ENCODE peak calls at places on chromosomes 13 and 19, in ten cellular contexts. One of them, this sample, is unnamed.

GRCh38 chr19:48873476-48874308 is 1.5 kb downstream of the PPP1R15A start:
- DNase-seq in DND-41: no peak
- DNase-seq in ELF-1: no peak
- DNase-seq in fibroblast of pulmonary artery: peak
- DNase-seq in M059J: no peak
- DNase-seq in progenitor cell of endocrine pancreas: no peak
- DNase-seq in stimulated activated CD8-positive, alpha-beta memory T cell treated with anti-CD3 and anti-CD28 coated beads, Interleukin-15, amount 100 ng/mL, for 1 hour: no peak
- DNase-seq in stimulated activated CD4-positive, alpha-beta T cell treated with anti-CD3 and anti-CD28 coated beads, Interleukin-2, amount 100 ng/mL, for 48 hours: no peak
- DNase-seq in HEK293T: no peak
- DNase-seq in COR-L47: no peak
- DNase-seq in this sample: no peak

GRCh38 chr19:14425696-14426138 is 6.6 kb upstream of the DDX39A start:
- DNase-seq in DND-41: no peak
- DNase-seq in ELF-1: no peak
- DNase-seq in fibroblast of pulmonary artery: peak
- DNase-seq in HEK293T: no peak
- DNase-seq in stimulated activated CD8-positive, alpha-beta memory T cell treated with anti-CD3 and anti-CD28 coated beads, Interleukin-15, amount 100 ng/mL, for 1 hour: no peak
- DNase-seq in progenitor cell of endocrine pancreas: no peak
- DNase-seq in COR-L47: no peak
- DNase-seq in M059J: no peak
- DNase-seq in stimulated activated CD4-positive, alpha-beta T cell treated with anti-CD3 and anti-CD28 coated beads, Interleukin-2, amount 100 ng/mL, for 48 hours: no peak
- DNase-seq in this sample: no peak

GRCh38 chr19:3625996-3626472 is 556 bp downstream of the CACTIN start:
- DNase-seq in DND-41: no peak
- DNase-seq in fibroblast of pulmonary artery: no peak
- DNase-seq in HEK293T: no peak
- DNase-seq in ELF-1: no peak
- DNase-seq in progenitor cell of endocrine pancreas: no peak
- DNase-seq in stimulated activated CD4-positive, alpha-beta T cell treated with anti-CD3 and anti-CD28 coated beads, Interleukin-2, amount 100 ng/mL, for 48 hours: peak
- DNase-seq in COR-L47: no peak
- DNase-seq in stimulated activated CD8-positive, alpha-beta memory T cell treated with anti-CD3 and anti-CD28 coated beads, Interleukin-15, amount 100 ng/mL, for 1 hour: no peak
- DNase-seq in M059J: peak
- DNase-seq in this sample: no peak

GRCh38 chr13:94550030-94550738 is 45.8 kb downstream of the TGDS start:
- DNase-seq in COR-L47: no peak
- DNase-seq in progenitor cell of endocrine pancreas: no peak
- DNase-seq in stimulated activated CD8-positive, alpha-beta memory T cell treated with anti-CD3 and anti-CD28 coated beads, Interleukin-15, amount 100 ng/mL, for 1 hour: no peak
- DNase-seq in fibroblast of pulmonary artery: peak
- DNase-seq in HEK293T: no peak
- DNase-seq in ELF-1: no peak
- DNase-seq in DND-41: no peak
- DNase-seq in M059J: peak
- DNase-seq in stimulated activated CD4-positive, alpha-beta T cell treated with anti-CD3 and anti-CD28 coated beads, Interleukin-2, amount 100 ng/mL, for 48 hours: no peak
- DNase-seq in this sample: no peak

GRCh38 chr13:25490236-25490635 is 118.5 kb downstream of the ATP8A2 start:
- DNase-seq in stimulated activated CD4-positive, alpha-beta T cell treated with anti-CD3 and anti-CD28 coated beads, Interleukin-2, amount 100 ng/mL, for 48 hours: no peak
- DNase-seq in stimulated activated CD8-positive, alpha-beta memory T cell treated with anti-CD3 and anti-CD28 coated beads, Interleukin-15, amount 100 ng/mL, for 1 hour: no peak
- DNase-seq in M059J: no peak
- DNase-seq in DND-41: no peak
- DNase-seq in ELF-1: no peak
- DNase-seq in COR-L47: no peak
- DNase-seq in HEK293T: no peak
- DNase-seq in fibroblast of pulmonary artery: no peak
- DNase-seq in progenitor cell of endocrine pancreas: no peak
- DNase-seq in this sample: no peak

GRCh38 chr19:44757057-44757734 is 8.7 kb downstream of the BCL3 start:
- DNase-seq in M059J: no peak
- DNase-seq in COR-L47: no peak
- DNase-seq in ELF-1: peak
- DNase-seq in stimulated activated CD4-positive, alpha-beta T cell treated with anti-CD3 and anti-CD28 coated beads, Interleukin-2, amount 100 ng/mL, for 48 hours: no peak
- DNase-seq in HEK293T: no peak
- DNase-seq in DND-41: no peak
- DNase-seq in fibroblast of pulmonary artery: peak
- DNase-seq in stimulated activated CD8-positive, alpha-beta memory T cell treated with anti-CD3 and anti-CD28 coated beads, Interleukin-15, amount 100 ng/mL, for 1 hour: no peak
- DNase-seq in progenitor cell of endocrine pancreas: peak
- DNase-seq in this sample: no peak

GRCh38 chr13:112825875-112826274 is 136.0 kb downstream of the ATP11A start:
- DNase-seq in stimulated activated CD8-positive, alpha-beta memory T cell treated with anti-CD3 and anti-CD28 coated beads, Interleukin-15, amount 100 ng/mL, for 1 hour: no peak
- DNase-seq in stimulated activated CD4-positive, alpha-beta T cell treated with anti-CD3 and anti-CD28 coated beads, Interleukin-2, amount 100 ng/mL, for 48 hours: no peak
- DNase-seq in DND-41: no peak
- DNase-seq in progenitor cell of endocrine pancreas: no peak
- DNase-seq in HEK293T: no peak
- DNase-seq in fibroblast of pulmonary artery: no peak
- DNase-seq in M059J: no peak
- DNase-seq in ELF-1: no peak
- DNase-seq in COR-L47: no peak
- DNase-seq in this sample: no peak

GRCh38 chr13:112983428-112984196 is 14.6 kb downstream of the MCF2L start:
- DNase-seq in stimulated activated CD8-positive, alpha-beta memory T cell treated with anti-CD3 and anti-CD28 coated beads, Interleukin-15, amount 100 ng/mL, for 1 hour: no peak
- DNase-seq in M059J: peak
- DNase-seq in HEK293T: no peak
- DNase-seq in DND-41: no peak
- DNase-seq in progenitor cell of endocrine pancreas: no peak
- DNase-seq in ELF-1: peak
- DNase-seq in fibroblast of pulmonary artery: no peak
- DNase-seq in COR-L47: no peak
- DNase-seq in stimulated activated CD4-positive, alpha-beta T cell treated with anti-CD3 and anti-CD28 coated beads, Interleukin-2, amount 100 ng/mL, for 48 hours: no peak
- DNase-seq in this sample: no peak

GRCh38 chr13:97220151-97220900 is 1.8 kb upstream of the MBNL2 start:
- DNase-seq in ELF-1: no peak
- DNase-seq in DND-41: no peak
- DNase-seq in M059J: no peak
- DNase-seq in stimulated activated CD8-positive, alpha-beta memory T cell treated with anti-CD3 and anti-CD28 coated beads, Interleukin-15, amount 100 ng/mL, for 1 hour: no peak
- DNase-seq in progenitor cell of endocrine pancreas: no peak
- DNase-seq in HEK293T: no peak
- DNase-seq in stimulated activated CD4-positive, alpha-beta T cell treated with anti-CD3 and anti-CD28 coated beads, Interleukin-2, amount 100 ng/mL, for 48 hours: no peak
- DNase-seq in COR-L47: no peak
- DNase-seq in fibroblast of pulmonary artery: no peak
- DNase-seq in this sample: no peak

GRCh38 chr13:79282976-79283375 is 123.1 kb downstream of the RBM26 start:
- DNase-seq in stimulated activated CD8-positive, alpha-beta memory T cell treated with anti-CD3 and anti-CD28 coated beads, Interleukin-15, amount 100 ng/mL, for 1 hour: no peak
- DNase-seq in COR-L47: no peak
- DNase-seq in HEK293T: no peak
- DNase-seq in DND-41: no peak
- DNase-seq in ELF-1: no peak
- DNase-seq in M059J: peak
- DNase-seq in fibroblast of pulmonary artery: no peak
- DNase-seq in stimulated activated CD4-positive, alpha-beta T cell treated with anti-CD3 and anti-CD28 coated beads, Interleukin-2, amount 100 ng/mL, for 48 hours: no peak
- DNase-seq in progenitor cell of endocrine pancreas: no peak
- DNase-seq in this sample: peak

GRCh38 chr19:6030214-6030507 is 52.2 kb upstream of the RANBP3 start:
- DNase-seq in progenitor cell of endocrine pancreas: no peak
- DNase-seq in stimulated activated CD4-positive, alpha-beta T cell treated with anti-CD3 and anti-CD28 coated beads, Interleukin-2, amount 100 ng/mL, for 48 hours: no peak
- DNase-seq in stimulated activated CD8-positive, alpha-beta memory T cell treated with anti-CD3 and anti-CD28 coated beads, Interleukin-15, amount 100 ng/mL, for 1 hour: no peak
- DNase-seq in COR-L47: no peak
- DNase-seq in M059J: peak
- DNase-seq in fibroblast of pulmonary artery: peak
- DNase-seq in DND-41: no peak
- DNase-seq in ELF-1: no peak
- DNase-seq in HEK293T: no peak
- DNase-seq in this sample: no peak

GRCh38 chr13:26541678-26542553 is 15.6 kb upstream of the WASF3 start:
- DNase-seq in COR-L47: no peak
- DNase-seq in stimulated activated CD8-positive, alpha-beta memory T cell treated with anti-CD3 and anti-CD28 coated beads, Interleukin-15, amount 100 ng/mL, for 1 hour: no peak
- DNase-seq in ELF-1: no peak
- DNase-seq in progenitor cell of endocrine pancreas: no peak
- DNase-seq in M059J: no peak
- DNase-seq in DND-41: no peak
- DNase-seq in HEK293T: no peak
- DNase-seq in stimulated activated CD4-positive, alpha-beta T cell treated with anti-CD3 and anti-CD28 coated beads, Interleukin-2, amount 100 ng/mL, for 48 hours: no peak
- DNase-seq in fibroblast of pulmonary artery: no peak
- DNase-seq in this sample: no peak

GRCh38 chr13:40993987-40994386 is 25.1 kb downstream of the ELF1 start:
- DNase-seq in M059J: no peak
- DNase-seq in stimulated activated CD4-positive, alpha-beta T cell treated with anti-CD3 and anti-CD28 coated beads, Interleukin-2, amount 100 ng/mL, for 48 hours: no peak
- DNase-seq in DND-41: no peak
- DNase-seq in ELF-1: peak
- DNase-seq in progenitor cell of endocrine pancreas: no peak
- DNase-seq in stimulated activated CD8-positive, alpha-beta memory T cell treated with anti-CD3 and anti-CD28 coated beads, Interleukin-15, amount 100 ng/mL, for 1 hour: no peak
- DNase-seq in fibroblast of pulmonary artery: no peak
- DNase-seq in COR-L47: peak
- DNase-seq in HEK293T: no peak
- DNase-seq in this sample: no peak

GRCh38 chr19:32337176-32337808 is 8.1 kb upstream of the ZNF507 start:
- DNase-seq in fibroblast of pulmonary artery: no peak
- DNase-seq in M059J: no peak
- DNase-seq in stimulated activated CD8-positive, alpha-beta memory T cell treated with anti-CD3 and anti-CD28 coated beads, Interleukin-15, amount 100 ng/mL, for 1 hour: no peak
- DNase-seq in COR-L47: no peak
- DNase-seq in HEK293T: no peak
- DNase-seq in progenitor cell of endocrine pancreas: no peak
- DNase-seq in DND-41: no peak
- DNase-seq in stimulated activated CD4-positive, alpha-beta T cell treated with anti-CD3 and anti-CD28 coated beads, Interleukin-2, amount 100 ng/mL, for 48 hours: no peak
- DNase-seq in ELF-1: no peak
- DNase-seq in this sample: no peak

GRCh38 chr13:71148391-71148790 is 718.6 kb downstream of the DACH1 start:
- DNase-seq in M059J: no peak
- DNase-seq in progenitor cell of endocrine pancreas: no peak
- DNase-seq in fibroblast of pulmonary artery: no peak
- DNase-seq in ELF-1: no peak
- DNase-seq in stimulated activated CD8-positive, alpha-beta memory T cell treated with anti-CD3 and anti-CD28 coated beads, Interleukin-15, amount 100 ng/mL, for 1 hour: no peak
- DNase-seq in DND-41: no peak
- DNase-seq in HEK293T: no peak
- DNase-seq in stimulated activated CD4-positive, alpha-beta T cell treated with anti-CD3 and anti-CD28 coated beads, Interleukin-2, amount 100 ng/mL, for 48 hours: no peak
- DNase-seq in COR-L47: no peak
- DNase-seq in this sample: no peak

GRCh38 chr13:27125357-27126282 is 46.0 kb downstream of the USP12 start:
- DNase-seq in stimulated activated CD8-positive, alpha-beta memory T cell treated with anti-CD3 and anti-CD28 coated beads, Interleukin-15, amount 100 ng/mL, for 1 hour: no peak
- DNase-seq in DND-41: no peak
- DNase-seq in COR-L47: no peak
- DNase-seq in HEK293T: peak
- DNase-seq in M059J: no peak
- DNase-seq in ELF-1: peak
- DNase-seq in progenitor cell of endocrine pancreas: no peak
- DNase-seq in fibroblast of pulmonary artery: no peak
- DNase-seq in stimulated activated CD4-positive, alpha-beta T cell treated with anti-CD3 and anti-CD28 coated beads, Interleukin-2, amount 100 ng/mL, for 48 hours: no peak
- DNase-seq in this sample: no peak

GRCh38 chr19:47471733-47472457 is at the start of gene SLC8A2:
- DNase-seq in progenitor cell of endocrine pancreas: peak
- DNase-seq in COR-L47: peak
- DNase-seq in fibroblast of pulmonary artery: peak
- DNase-seq in M059J: peak
- DNase-seq in stimulated activated CD4-positive, alpha-beta T cell treated with anti-CD3 and anti-CD28 coated beads, Interleukin-2, amount 100 ng/mL, for 48 hours: peak
- DNase-seq in HEK293T: peak
- DNase-seq in stimulated activated CD8-positive, alpha-beta memory T cell treated with anti-CD3 and anti-CD28 coated beads, Interleukin-15, amount 100 ng/mL, for 1 hour: peak
- DNase-seq in DND-41: peak
- DNase-seq in ELF-1: peak
- DNase-seq in this sample: peak

GRCh38 chr13:42259515-42259914 is 12.4 kb upstream of the AKAP11 start:
- DNase-seq in stimulated activated CD4-positive, alpha-beta T cell treated with anti-CD3 and anti-CD28 coated beads, Interleukin-2, amount 100 ng/mL, for 48 hours: no peak
- DNase-seq in fibroblast of pulmonary artery: no peak
- DNase-seq in HEK293T: no peak
- DNase-seq in ELF-1: no peak
- DNase-seq in stimulated activated CD8-positive, alpha-beta memory T cell treated with anti-CD3 and anti-CD28 coated beads, Interleukin-15, amount 100 ng/mL, for 1 hour: no peak
- DNase-seq in progenitor cell of endocrine pancreas: no peak
- DNase-seq in M059J: no peak
- DNase-seq in COR-L47: no peak
- DNase-seq in DND-41: no peak
- DNase-seq in this sample: no peak

GRCh38 chr19:5637971-5638370 is 15.1 kb downstream of the SAFB start:
- DNase-seq in stimulated activated CD8-positive, alpha-beta memory T cell treated with anti-CD3 and anti-CD28 coated beads, Interleukin-15, amount 100 ng/mL, for 1 hour: no peak
- DNase-seq in ELF-1: no peak
- DNase-seq in DND-41: no peak
- DNase-seq in HEK293T: no peak
- DNase-seq in fibroblast of pulmonary artery: no peak
- DNase-seq in M059J: no peak
- DNase-seq in stimulated activated CD4-positive, alpha-beta T cell treated with anti-CD3 and anti-CD28 coated beads, Interleukin-2, amount 100 ng/mL, for 48 hours: no peak
- DNase-seq in progenitor cell of endocrine pancreas: no peak
- DNase-seq in COR-L47: no peak
- DNase-seq in this sample: no peak

GRCh38 chr13:75514080-75515040 is 23.3 kb downstream of the COMMD6 start:
- DNase-seq in progenitor cell of endocrine pancreas: no peak
- DNase-seq in fibroblast of pulmonary artery: peak
- DNase-seq in ELF-1: no peak
- DNase-seq in COR-L47: no peak
- DNase-seq in HEK293T: no peak
- DNase-seq in M059J: peak
- DNase-seq in stimulated activated CD8-positive, alpha-beta memory T cell treated with anti-CD3 and anti-CD28 coated beads, Interleukin-15, amount 100 ng/mL, for 1 hour: no peak
- DNase-seq in stimulated activated CD4-positive, alpha-beta T cell treated with anti-CD3 and anti-CD28 coated beads, Interleukin-2, amount 100 ng/mL, for 48 hours: no peak
- DNase-seq in DND-41: no peak
- DNase-seq in this sample: no peak

GRCh38 chr13:33183431-33184130 is 102.0 kb downstream of the STARD13 start:
- DNase-seq in progenitor cell of endocrine pancreas: no peak
- DNase-seq in HEK293T: no peak
- DNase-seq in ELF-1: no peak
- DNase-seq in stimulated activated CD4-positive, alpha-beta T cell treated with anti-CD3 and anti-CD28 coated beads, Interleukin-2, amount 100 ng/mL, for 48 hours: no peak
- DNase-seq in DND-41: no peak
- DNase-seq in COR-L47: no peak
- DNase-seq in fibroblast of pulmonary artery: no peak
- DNase-seq in stimulated activated CD8-positive, alpha-beta memory T cell treated with anti-CD3 and anti-CD28 coated beads, Interleukin-15, amount 100 ng/mL, for 1 hour: no peak
- DNase-seq in M059J: peak
- DNase-seq in this sample: no peak

GRCh38 chr13:30145709-30146367 is 161.5 kb downstream of the KATNAL1 start:
- DNase-seq in fibroblast of pulmonary artery: no peak
- DNase-seq in stimulated activated CD8-positive, alpha-beta memory T cell treated with anti-CD3 and anti-CD28 coated beads, Interleukin-15, amount 100 ng/mL, for 1 hour: no peak
- DNase-seq in progenitor cell of endocrine pancreas: no peak
- DNase-seq in stimulated activated CD4-positive, alpha-beta T cell treated with anti-CD3 and anti-CD28 coated beads, Interleukin-2, amount 100 ng/mL, for 48 hours: peak
- DNase-seq in HEK293T: no peak
- DNase-seq in M059J: no peak
- DNase-seq in ELF-1: no peak
- DNase-seq in DND-41: no peak
- DNase-seq in COR-L47: no peak
- DNase-seq in this sample: no peak

GRCh38 chr19:927044-927706 is 1.3 kb downstream of the ARID3A start:
- DNase-seq in fibroblast of pulmonary artery: peak
- DNase-seq in ELF-1: no peak
- DNase-seq in DND-41: no peak
- DNase-seq in progenitor cell of endocrine pancreas: no peak
- DNase-seq in M059J: no peak
- DNase-seq in HEK293T: no peak
- DNase-seq in stimulated activated CD4-positive, alpha-beta T cell treated with anti-CD3 and anti-CD28 coated beads, Interleukin-2, amount 100 ng/mL, for 48 hours: no peak
- DNase-seq in COR-L47: no peak
- DNase-seq in stimulated activated CD8-positive, alpha-beta memory T cell treated with anti-CD3 and anti-CD28 coated beads, Interleukin-15, amount 100 ng/mL, for 1 hour: no peak
- DNase-seq in this sample: peak

GRCh38 chr19:4376245-4376990 is 23.9 kb downstream of the SH3GL1 start:
- DNase-seq in HEK293T: no peak
- DNase-seq in DND-41: no peak
- DNase-seq in progenitor cell of endocrine pancreas: no peak
- DNase-seq in COR-L47: no peak
- DNase-seq in stimulated activated CD4-positive, alpha-beta T cell treated with anti-CD3 and anti-CD28 coated beads, Interleukin-2, amount 100 ng/mL, for 48 hours: no peak
- DNase-seq in ELF-1: no peak
- DNase-seq in stimulated activated CD8-positive, alpha-beta memory T cell treated with anti-CD3 and anti-CD28 coated beads, Interleukin-15, amount 100 ng/mL, for 1 hour: no peak
- DNase-seq in M059J: no peak
- DNase-seq in fibroblast of pulmonary artery: no peak
- DNase-seq in this sample: no peak

GRCh38 chr13:24500977-24501376 is 11.6 kb downstream of the PARP4 start:
- DNase-seq in COR-L47: no peak
- DNase-seq in M059J: peak
- DNase-seq in stimulated activated CD8-positive, alpha-beta memory T cell treated with anti-CD3 and anti-CD28 coated beads, Interleukin-15, amount 100 ng/mL, for 1 hour: no peak
- DNase-seq in progenitor cell of endocrine pancreas: no peak
- DNase-seq in fibroblast of pulmonary artery: peak
- DNase-seq in DND-41: no peak
- DNase-seq in HEK293T: no peak
- DNase-seq in ELF-1: no peak
- DNase-seq in stimulated activated CD4-positive, alpha-beta T cell treated with anti-CD3 and anti-CD28 coated beads, Interleukin-2, amount 100 ng/mL, for 48 hours: no peak
- DNase-seq in this sample: no peak

GRCh38 chr13:62643799-62644484 is 1228.3 kb upstream of the PCDH20 start:
- DNase-seq in HEK293T: no peak
- DNase-seq in DND-41: no peak
- DNase-seq in M059J: no peak
- DNase-seq in COR-L47: no peak
- DNase-seq in fibroblast of pulmonary artery: no peak
- DNase-seq in stimulated activated CD8-positive, alpha-beta memory T cell treated with anti-CD3 and anti-CD28 coated beads, Interleukin-15, amount 100 ng/mL, for 1 hour: no peak
- DNase-seq in ELF-1: peak
- DNase-seq in progenitor cell of endocrine pancreas: no peak
- DNase-seq in stimulated activated CD4-positive, alpha-beta T cell treated with anti-CD3 and anti-CD28 coated beads, Interleukin-2, amount 100 ng/mL, for 48 hours: no peak
- DNase-seq in this sample: no peak

GRCh38 chr13:33015791-33016323 is 366 bp upstream of the KL start:
- DNase-seq in progenitor cell of endocrine pancreas: no peak
- DNase-seq in HEK293T: peak
- DNase-seq in M059J: no peak
- DNase-seq in stimulated activated CD8-positive, alpha-beta memory T cell treated with anti-CD3 and anti-CD28 coated beads, Interleukin-15, amount 100 ng/mL, for 1 hour: no peak
- DNase-seq in DND-41: no peak
- DNase-seq in stimulated activated CD4-positive, alpha-beta T cell treated with anti-CD3 and anti-CD28 coated beads, Interleukin-2, amount 100 ng/mL, for 48 hours: no peak
- DNase-seq in COR-L47: peak
- DNase-seq in ELF-1: peak
- DNase-seq in fibroblast of pulmonary artery: no peak
- DNase-seq in this sample: no peak

GRCh38 chr13:94433055-94433947 is 46.2 kb downstream of the DCT start:
- DNase-seq in stimulated activated CD8-positive, alpha-beta memory T cell treated with anti-CD3 and anti-CD28 coated beads, Interleukin-15, amount 100 ng/mL, for 1 hour: no peak
- DNase-seq in DND-41: peak
- DNase-seq in stimulated activated CD4-positive, alpha-beta T cell treated with anti-CD3 and anti-CD28 coated beads, Interleukin-2, amount 100 ng/mL, for 48 hours: no peak
- DNase-seq in fibroblast of pulmonary artery: peak
- DNase-seq in HEK293T: peak
- DNase-seq in M059J: no peak
- DNase-seq in COR-L47: peak
- DNase-seq in ELF-1: peak
- DNase-seq in progenitor cell of endocrine pancreas: no peak
- DNase-seq in this sample: no peak

This sample was measured in HuH-7.5.